ENCODE peak calls at places on chromosomes 2 and 18, in ten cellular contexts. H, P, O, Z, R, U, L, Q, I and M are unnamed samples.

GRCh38 chr2:181275643-181276070 is 181.5 kb upstream of the ITGA4 start:
- DNase-seq in H (peak; percentile 26), P (no peak), O (no peak), Z (no peak), R (no peak), U (no peak), L (no peak), Q (no peak), I (no peak), M (no peak)

GRCh38 chr2:45729753-45730512 is 78.5 kb downstream of the PRKCE start:
- DNase-seq in H (no peak), P (no peak), O (no peak), Z (no peak), R (peak; percentile 47), U (no peak), L (no peak), Q (no peak), I (no peak), M (no peak)

GRCh38 chr18:35776481-35776880 is 194.9 kb downstream of the GALNT1 start:
- DNase-seq in H (no peak), P (no peak), O (no peak), Z (no peak), R (no peak), U (no peak), L (no peak), Q (no peak), I (no peak), M (peak; percentile 29)

GRCh38 chr18:33557706-33558105 is 20.3 kb upstream of the ASXL3 start:
- DNase-seq in H (no peak), P (no peak), O (no peak), Z (no peak), R (no peak), U (no peak), L (no peak), Q (no peak), I (no peak), M (no peak)

GRCh38 chr2:86596118-86596517 is 27.5 kb downstream of the RNF103 start:
- DNase-seq in H (no peak), P (no peak), O (no peak), Z (no peak), R (no peak), U (no peak), L (no peak), Q (no peak), I (no peak), M (no peak)

GRCh38 chr2:165155152-165155551 is 48.7 kb downstream of the SCN3A start:
- DNase-seq in H (no peak), P (no peak), O (no peak), Z (no peak), R (no peak), U (no peak), L (no peak), Q (no peak), I (no peak), M (no peak)

GRCh38 chr2:112724611-112725525 is 4.0 kb downstream of the NT5DC4 start:
- DNase-seq in H (no peak), P (no peak), O (no peak), Z (peak; percentile 50), R (peak; percentile 74), U (no peak), L (no peak), Q (no peak), I (no peak), M (no peak)

GRCh38 chr2:8676191-8676914 is 5.5 kb upstream of the ID2 start:
- DNase-seq in H (peak; percentile 92), P (peak; percentile 83), O (no peak), Z (peak; percentile 37), R (no peak), U (peak; percentile 90), L (peak; percentile 85), Q (peak; percentile 10), I (peak; percentile 91), M (peak; percentile 77)

GRCh38 chr2:225090746-225091145 is 48.5 kb upstream of the DOCK10 start:
- DNase-seq in H (no peak), P (peak; percentile 50), O (no peak), Z (no peak), R (no peak), U (no peak), L (no peak), Q (no peak), I (peak; percentile 72), M (peak; percentile 37)

GRCh38 chr18:33870059-33870458 is 292.0 kb downstream of the ASXL3 start:
- DNase-seq in H (no peak), P (peak; percentile 59), O (no peak), Z (no peak), R (no peak), U (no peak), L (no peak), Q (no peak), I (peak; percentile 2), M (no peak)

DNA sequence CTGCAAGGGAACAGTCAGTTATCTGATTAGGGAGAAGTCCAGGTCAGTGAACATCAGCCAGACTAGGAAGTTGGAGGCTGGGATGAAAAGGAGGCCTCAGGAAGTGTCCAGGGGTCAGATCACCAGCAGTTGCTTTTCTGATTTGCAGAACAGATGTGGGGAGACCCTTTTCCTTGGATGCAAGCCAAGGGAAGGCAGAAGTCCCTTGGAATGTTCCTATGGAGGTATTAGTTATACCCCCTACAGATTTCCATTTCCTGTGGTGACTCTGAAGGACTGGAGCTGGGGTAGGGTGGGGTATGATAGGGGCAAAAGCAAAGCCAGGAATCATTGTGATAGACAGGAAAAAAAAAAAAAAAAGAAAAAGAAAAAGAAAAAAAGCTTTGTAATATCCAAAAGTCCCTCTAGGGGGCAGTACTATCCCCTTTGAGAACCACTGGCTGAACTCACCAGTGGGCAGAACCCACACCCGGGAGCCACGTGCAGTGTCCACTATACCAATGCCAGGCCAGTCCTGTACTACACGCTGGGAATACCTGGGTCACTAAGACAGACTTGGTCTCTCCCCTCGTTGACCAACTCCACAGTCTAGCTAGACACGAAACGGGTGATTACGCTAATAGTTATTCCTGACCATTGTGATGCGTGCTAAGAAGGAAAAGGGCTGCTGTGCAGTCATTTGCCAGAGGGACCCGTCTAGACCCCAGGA is 7.4 kb downstream of the DYSF start:
- DNase-seq in H (peak; percentile 47), P (peak; percentile 26), O (no peak), Z (no peak), R (no peak), U (no peak), L (no peak), Q (no peak), I (peak; percentile 20), M (no peak)
- TF ChIP-seq CTCF in H (peak; percentile 69), P (peak; percentile 51), O (peak; percentile 60), Z (peak; percentile 96), R (no peak), U (no peak), L (peak; percentile 24), Q (peak; percentile 57), I (peak; percentile 63), M (peak; percentile 78)

GRCh38 chr2:124534015-124534414 is 508.9 kb downstream of the CNTNAP5 start:
- DNase-seq in H (no peak), P (no peak), O (no peak), Z (no peak), R (no peak), U (no peak), L (no peak), Q (no peak), I (no peak), M (no peak)

GRCh38 chr2:124533226-124533954 is 508.3 kb downstream of the CNTNAP5 start:
- DNase-seq in H (no peak), P (no peak), O (no peak), Z (no peak), R (no peak), U (no peak), L (no peak), Q (no peak), I (no peak), M (no peak)

GRCh38 chr2:124524155-124524910 is 499.2 kb downstream of the CNTNAP5 start:
- DNase-seq in H (no peak), P (no peak), O (no peak), Z (no peak), R (no peak), U (no peak), L (no peak), Q (no peak), I (no peak), M (no peak)

DNA sequence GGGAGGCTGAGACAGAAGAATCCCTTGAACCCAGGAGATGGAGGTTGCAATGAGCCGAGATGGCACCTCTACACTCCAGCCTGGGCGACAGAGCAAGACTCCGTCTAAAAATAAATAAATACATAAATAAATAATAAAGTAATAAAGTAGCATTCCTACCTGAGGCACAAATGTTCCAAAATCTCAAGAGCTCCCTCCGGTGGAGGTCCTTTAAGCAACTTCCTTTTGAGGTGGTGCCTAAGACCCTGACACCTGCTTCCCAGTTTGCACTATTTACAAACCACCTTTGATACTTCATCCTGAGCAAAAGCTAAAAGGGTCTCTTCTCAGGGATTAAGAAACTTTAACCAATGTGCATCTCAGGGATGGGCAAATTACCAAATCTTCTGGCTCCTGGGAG is 505.1 kb downstream of the CNTNAP5 start:
- DNase-seq in H (no peak), P (no peak), O (no peak), Z (no peak), R (no peak), U (no peak), L (no peak), Q (no peak), I (no peak), M (no peak)
- TF ChIP-seq CTCF in H (peak; percentile 18), P (no peak), O (no peak), Z (no peak), R (no peak), U (no peak), L (no peak), Q (no peak), I (no peak), M (no peak)

DNA sequence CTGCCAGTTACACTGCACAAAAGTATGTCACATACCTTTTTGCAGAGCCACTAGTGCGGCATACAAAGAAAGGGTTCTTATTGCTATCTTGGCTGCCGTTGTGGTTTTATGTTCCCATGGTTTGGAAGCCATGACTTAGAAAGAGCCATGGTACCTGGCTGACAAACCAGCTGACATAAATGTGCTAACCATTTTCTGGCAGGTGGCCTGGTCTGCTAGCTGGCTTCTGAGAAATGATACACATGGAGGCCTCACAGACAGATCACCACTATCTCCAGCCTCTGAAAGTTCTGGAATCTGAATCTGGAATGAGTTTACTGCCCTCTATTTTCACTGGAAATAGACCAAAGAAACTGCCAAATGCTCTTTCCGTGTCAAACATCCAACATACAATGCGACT is 123.7 kb downstream of the QPCT start:
- DNase-seq in H (peak; percentile 53), P (peak; percentile 78), O (no peak), Z (no peak), R (no peak), U (no peak), L (no peak), Q (no peak), I (peak; percentile 72), M (no peak)
- TF ChIP-seq CTCF in H (no peak), P (no peak), O (no peak), Z (no peak), R (no peak), U (no peak), L (no peak), Q (no peak), I (no peak), M (no peak)

DNA sequence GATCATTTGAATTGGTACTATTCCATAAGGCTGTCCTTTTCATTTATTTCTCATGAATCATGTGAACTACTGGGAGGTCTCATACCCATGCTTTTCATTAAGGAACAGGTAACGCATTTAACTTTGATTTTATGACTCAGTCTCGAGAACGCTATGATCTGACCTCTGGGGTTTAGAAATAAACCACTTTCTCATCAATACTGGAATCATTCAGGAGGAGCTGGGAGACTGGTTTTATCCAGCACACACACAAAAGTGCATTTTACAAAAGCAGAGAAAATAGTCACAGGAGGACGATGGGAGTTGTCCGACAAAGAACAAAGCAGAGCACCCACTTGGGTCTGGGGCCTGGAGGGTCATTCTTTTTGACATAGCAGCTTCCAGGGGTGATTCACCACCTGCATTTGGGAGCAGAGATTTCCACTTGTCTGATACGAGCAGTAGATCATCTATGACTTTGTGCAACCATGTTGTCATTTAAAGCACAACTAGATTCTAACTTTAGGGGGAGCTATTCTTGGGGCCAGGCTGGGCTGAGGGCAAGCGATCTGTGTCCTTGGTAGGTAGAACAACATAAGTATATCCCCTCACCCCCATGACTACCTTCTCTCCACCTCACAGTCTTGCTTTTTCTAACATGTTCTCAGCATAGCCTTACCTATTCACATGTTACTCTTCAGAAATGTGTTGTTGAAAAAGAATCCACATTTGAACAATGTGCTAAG is 95.9 kb upstream of the SCG2 start:
- DNase-seq in H (no peak), P (peak; percentile 57), O (no peak), Z (no peak), R (no peak), U (no peak), L (no peak), Q (no peak), I (no peak), M (no peak)
- TF ChIP-seq CTCF in H (no peak), P (no peak), O (no peak), Z (no peak), R (no peak), U (no peak), L (no peak), Q (no peak), I (no peak), M (peak; percentile 25)